ENCODE peak calls at places on chromosomes 12 and 14, in nine cellular contexts. F is lung, W is nephron progenitor cell, A is aorta, S is T-cell, I is cardiac fibroblast, B is T follicular helper cell, P is brain microvascular endothelial cell, G is H7. K is an unnamed sample.

GRCh38 chr14:90629471-90629870 is 186.8 kb downstream of the TTC7B start:
- DNase-seq in F (peak), W (no peak), A (no peak), S (no peak), I (no peak), B (no peak), P (no peak), G (no peak), K (peak)

GRCh38 chr12:76644950-76645349 is 85.4 kb upstream of the OSBPL8 start:
- DNase-seq in F (no peak), W (no peak), A (no peak), S (no peak), I (no peak), B (no peak), P (no peak), G (no peak), K (no peak)

GRCh38 chr14:68779761-68780323 is 13.0 kb downstream of the ZFP36L1 start:
- DNase-seq in F (no peak), W (no peak), A (no peak), S (peak), I (peak), B (no peak), P (peak), G (no peak), K (peak)

GRCh38 chr14:52008136-52008535 is 18.8 kb downstream of the RTRAF start:
- DNase-seq in F (no peak), W (no peak), A (no peak), S (no peak), I (no peak), B (no peak), P (no peak), G (no peak), K (no peak)

GRCh38 chr14:21350539-21350938 is 33.3 kb downstream of the SUPT16H start:
- DNase-seq in F (no peak), W (no peak), A (no peak), S (no peak), I (no peak), B (no peak), P (no peak), G (no peak), K (no peak)

GRCh38 chr14:74784634-74785033 is 21.5 kb downstream of the YLPM1 start:
- DNase-seq in F (no peak), W (no peak), A (no peak), S (no peak), I (no peak), B (no peak), P (no peak), G (no peak), K (no peak)

GRCh38 chr14:68843471-68844209 is 50.8 kb upstream of the ZFP36L1 start:
- DNase-seq in F (peak), W (peak), A (peak), S (peak), I (peak), B (peak), P (peak), G (peak), K (peak)

GRCh38 chr12:95099270-95099790 is 25.9 kb upstream of the NR2C1 start:
- DNase-seq in F (no peak), W (no peak), A (no peak), S (no peak), I (no peak), B (no peak), P (no peak), G (no peak), K (no peak)

GRCh38 chr12:31923063-31923412 is 36.2 kb upstream of the RESF1 start:
- DNase-seq in F (no peak), W (no peak), A (no peak), S (no peak), I (no peak), B (no peak), P (peak), G (no peak), K (no peak)

GRCh38 chr12:14257734-14258467 is 107.6 kb upstream of the ATF7IP start:
- DNase-seq in F (peak), W (peak), A (peak), S (peak), I (peak), B (peak), P (peak), G (peak), K (peak)